ENCODE peak calls at places on chromosome 13, in seven cellular contexts. I is BE2C, U is brain microvascular endothelial cell, X is fibroblast of the aortic adventitia, F is fibroblast of pulmonary artery, C is cardiac muscle cell, J is astrocyte. R is an unnamed sample.

GRCh38 chr13:114019367-114019766 is 45.5 kb upstream of the C13orf46 start:
- DNase-seq in I (peak), U (no peak), X (no peak), F (no peak), C (no peak), J (no peak), R (no peak)

GRCh38 chr13:29457299-29457698 is 138.2 kb downstream of the SLC7A1 start:
- DNase-seq in I (no peak), U (peak), X (peak), F (peak), C (no peak), J (peak), R (peak)

GRCh38 chr13:33490461-33491327 is 205.1 kb upstream of the STARD13 start:
- DNase-seq in I (no peak), U (no peak), X (peak), F (peak), C (no peak), J (no peak), R (no peak)

GRCh38 chr13:65787087-65787486 is 1443.0 kb downstream of the PCDH9 start:
- DNase-seq in I (no peak), U (no peak), X (peak), F (peak), C (no peak), J (peak), R (peak)

GRCh38 chr13:38763446-38764381 is 76.8 kb downstream of the FREM2 start:
- DNase-seq in I (peak), U (peak), X (peak), F (peak), C (peak), J (peak), R (peak)

GRCh38 chr13:39676315-39676876 is 20.9 kb downstream of the COG6 start:
- DNase-seq in I (peak), U (peak), X (peak), F (peak), C (peak), J (no peak), R (peak)

GRCh38 chr13:19818223-19818842 is 35.6 kb upstream of the PSPC1 start:
- DNase-seq in I (peak), U (peak), X (no peak), F (peak), C (peak), J (no peak), R (peak)

GRCh38 chr13:89565711-89566110 is 1781.8 kb upstream of the MIR17HG start:
- DNase-seq in I (no peak), U (no peak), X (no peak), F (no peak), C (no peak), J (no peak), R (no peak)

GRCh38 chr13:26759907-26760834 is at the start of gene GPR12:
- DNase-seq in I (no peak), U (no peak), X (peak), F (peak), C (peak), J (no peak), R (no peak)

GRCh38 chr13:59701261-59701660 is 462.5 kb downstream of the DIAPH3 start:
- DNase-seq in I (no peak), U (no peak), X (no peak), F (no peak), C (no peak), J (no peak), R (no peak)

GRCh38 chr13:73556902-73557301 is 498.1 kb downstream of the KLF5 start:
- DNase-seq in I (no peak), U (no peak), X (no peak), F (no peak), C (no peak), J (peak), R (peak)

GRCh38 chr13:57925250-57925649 is 293.7 kb downstream of the PCDH17 start:
- DNase-seq in I (no peak), U (no peak), X (no peak), F (peak), C (peak), J (peak), R (no peak)

GRCh38 chr13:59734393-59734792 is 429.3 kb downstream of the DIAPH3 start:
- DNase-seq in I (peak), U (no peak), X (no peak), F (no peak), C (no peak), J (no peak), R (no peak)

GRCh38 chr13:100540621-100541020 is 48.0 kb downstream of the GGACT start:
- DNase-seq in I (no peak), U (peak), X (peak), F (no peak), C (no peak), J (no peak), R (peak)

GRCh38 chr13:50365300-50365682 is 350.0 kb downstream of the KCNRG start:
- DNase-seq in I (no peak), U (no peak), X (no peak), F (peak), C (no peak), J (no peak), R (no peak)

GRCh38 chr13:38409771-38410170 is 60.1 kb downstream of the UFM1 start:
- DNase-seq in I (no peak), U (no peak), X (no peak), F (no peak), C (no peak), J (no peak), R (no peak)

GRCh38 chr13:22001336-22001735 is 330.5 kb downstream of the FGF9 start:
- DNase-seq in I (no peak), U (no peak), X (no peak), F (no peak), C (no peak), J (no peak), R (no peak)

GRCh38 chr13:76223565-76223964 is 587.4 kb downstream of the LMO7 start:
- DNase-seq in I (no peak), U (no peak), X (peak), F (no peak), C (no peak), J (no peak), R (no peak)

GRCh38 chr13:98977568-98978270 is at the start of gene DOCK9:
- DNase-seq in I (no peak), U (peak), X (peak), F (peak), C (peak), J (peak), R (peak)

GRCh38 chr13:67223024-67223423 is 7.1 kb downstream of the PCDH9 start:
- DNase-seq in I (no peak), U (no peak), X (peak), F (peak), C (no peak), J (peak), R (peak)

GRCh38 chr13:74132152-74132767 is 1.9 kb downstream of the KLF12 start:
- DNase-seq in I (no peak), U (peak), X (peak), F (peak), C (no peak), J (peak), R (no peak)

GRCh38 chr13:48068036-48068435 is 26.9 kb downstream of the MED4 start:
- DNase-seq in I (no peak), U (no peak), X (no peak), F (no peak), C (no peak), J (no peak), R (no peak)

DNA sequence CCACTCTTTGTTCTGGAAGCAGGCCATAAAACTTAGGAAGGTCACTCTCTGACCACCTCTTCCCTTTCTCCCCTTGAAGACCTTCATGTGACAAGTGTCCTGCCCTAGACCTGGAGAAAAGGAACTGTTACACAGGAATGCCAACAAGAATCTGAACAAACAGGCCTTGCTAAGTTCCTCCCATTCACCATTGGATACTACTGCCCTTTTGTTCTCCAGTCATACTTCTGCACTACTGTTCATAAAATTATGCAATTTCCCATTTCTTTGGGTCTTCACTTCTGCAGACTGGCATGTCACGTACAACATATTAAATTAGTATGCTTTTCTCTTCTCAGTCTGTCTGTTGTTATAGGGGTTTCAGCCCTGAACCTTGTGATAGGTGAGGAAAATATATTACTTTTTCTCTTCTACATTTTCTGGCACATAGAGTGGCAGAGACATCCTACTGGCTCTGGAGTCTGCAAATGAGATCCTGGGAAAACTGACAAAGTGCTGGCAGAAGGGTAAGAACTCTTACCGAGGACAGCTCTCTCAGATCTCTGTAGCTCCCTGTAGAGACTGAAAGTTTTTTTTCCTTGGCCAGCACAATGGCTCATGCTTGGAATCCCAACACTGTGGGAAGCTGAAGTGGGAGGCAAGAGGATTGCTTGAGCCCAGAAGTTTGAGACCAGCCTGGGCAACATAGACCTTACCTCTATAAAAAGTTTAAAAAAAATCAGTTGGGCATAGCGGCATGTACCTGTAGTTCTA is 87.6 kb upstream of the SPRY2 start:
- DNase-seq in I (no peak), U (no peak), X (no peak), F (no peak), C (no peak), J (no peak), R (no peak)
- H3K4me3 ChIP-seq in I (no peak), U (no peak), X (no peak), F (no peak), C (no peak), J (no peak), R (no peak)

GRCh38 chr13:52850396-52851152 is 2.1 kb upstream of the PCDH8 start:
- DNase-seq in I (peak), U (no peak), X (peak), F (peak), C (peak), J (peak), R (peak)
- TF ChIP-seq CTCF in I (peak), U (peak), X (no peak), F (no peak), C (no peak), J (no peak), R (no peak)

DNA sequence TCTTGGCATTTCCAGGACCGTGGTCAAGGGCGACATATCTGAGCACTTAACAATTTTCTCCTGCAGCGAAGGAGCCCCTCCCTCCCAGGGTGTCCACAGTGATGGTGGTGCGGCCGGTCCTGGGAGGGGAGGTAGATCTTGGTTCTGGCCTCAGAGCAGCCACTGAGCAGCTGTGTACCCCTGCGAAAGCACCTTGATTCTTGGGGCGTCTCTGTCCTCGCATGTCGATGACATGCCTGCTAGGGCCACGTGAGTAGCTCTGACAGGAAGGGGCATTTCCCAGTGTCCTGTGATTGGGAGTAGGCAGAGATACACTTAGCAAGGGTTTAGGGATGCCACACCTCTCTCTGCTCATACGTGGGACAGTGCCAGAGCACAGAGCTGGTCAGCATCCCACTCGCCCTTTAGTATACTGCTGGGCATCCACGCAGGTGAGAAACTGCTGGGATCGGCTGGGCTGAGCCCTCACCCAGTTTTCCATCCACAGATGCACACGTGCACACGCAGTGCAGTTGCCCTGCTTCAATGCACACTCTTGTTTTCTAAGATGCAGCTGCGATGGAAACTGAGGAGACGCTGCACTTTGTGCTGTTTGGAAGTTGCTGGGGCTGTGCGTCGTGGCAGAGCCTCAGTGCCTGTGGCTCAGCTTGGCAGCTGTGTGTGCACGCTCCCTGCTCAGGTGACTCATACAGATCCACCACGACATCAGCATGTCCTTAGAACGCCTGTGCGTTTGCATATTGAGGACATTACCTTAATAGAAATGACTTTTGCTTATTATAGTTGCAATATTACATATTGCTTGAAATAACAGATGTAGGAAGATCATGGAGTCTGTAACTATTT is 66.8 kb downstream of the TEX29 start:
- DNase-seq in I (no peak), U (no peak), X (no peak), F (no peak), C (no peak), J (no peak), R (no peak)
- H3K4me3 ChIP-seq in I (no peak), U (no peak), X (no peak), F (no peak), C (no peak), J (no peak), R (no peak)

DNA sequence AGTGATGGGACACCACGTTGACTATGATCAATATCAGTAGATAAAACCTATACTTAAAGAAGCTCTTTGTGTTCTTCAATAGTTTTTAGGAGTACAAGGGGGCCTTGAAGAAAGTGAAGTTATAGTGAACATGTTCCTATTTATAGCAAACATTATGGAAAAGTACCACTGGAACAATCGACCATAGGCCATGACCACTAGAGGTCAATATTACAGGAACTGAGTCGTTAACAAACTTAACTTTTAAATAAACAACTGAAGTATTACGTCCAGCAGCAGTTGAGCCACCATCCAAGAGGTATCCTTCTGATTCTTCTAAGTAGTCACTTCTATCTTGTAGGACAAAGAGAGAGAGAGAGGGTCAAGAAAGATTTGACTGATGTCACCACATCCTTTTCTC is 391.0 kb upstream of the SLITRK5 start:
- DNase-seq in I (no peak), U (no peak), X (no peak), F (no peak), C (no peak), J (no peak), R (no peak)
- TF ChIP-seq CTCF in I (peak), U (peak), X (no peak), F (no peak), C (no peak), J (no peak), R (peak)

GRCh38 chr13:111270765-111271164 is 49.7 kb upstream of the TEX29 start:
- DNase-seq in I (no peak), U (peak), X (peak), F (no peak), C (no peak), J (peak), R (peak)
- H3K4me3 ChIP-seq in I (no peak), U (no peak), X (no peak), F (no peak), C (no peak), J (no peak), R (no peak)

GRCh38 chr13:35718084-35718483 is 241.6 kb upstream of the MAB21L1 start:
- DNase-seq in I (no peak), U (no peak), X (no peak), F (no peak), C (no peak), J (no peak), R (no peak)
- TF ChIP-seq CTCF in I (peak), U (no peak), X (no peak), F (no peak), C (no peak), J (no peak), R (no peak)

DNA sequence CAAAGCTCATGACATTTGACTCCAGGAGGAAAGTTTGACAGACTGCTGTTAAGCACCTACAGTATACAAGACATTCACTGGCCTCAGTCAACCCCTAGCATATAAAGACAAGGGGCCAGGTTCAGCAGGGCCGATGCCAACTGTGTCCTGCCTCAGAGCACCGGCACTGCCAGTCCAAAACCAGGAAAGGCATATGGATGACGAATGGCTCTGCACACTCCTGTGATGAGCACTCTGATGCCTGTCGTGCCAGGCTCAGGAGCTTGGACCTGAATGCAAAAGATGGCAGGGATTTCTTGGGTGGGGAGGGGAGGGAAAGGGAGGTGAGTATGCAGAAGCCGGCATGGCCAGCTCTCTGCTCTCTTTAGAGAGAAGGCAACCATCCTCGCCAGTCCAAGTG is 38.9 kb downstream of the COL4A1 start:
- DNase-seq in I (no peak), U (no peak), X (no peak), F (no peak), C (no peak), J (no peak), R (no peak)
- H3K4me3 ChIP-seq in I (no peak), U (no peak), X (no peak), F (no peak), C (no peak), J (no peak), R (no peak)